ENCODE peak calls at places on chromosomes 13 and 19, in five cellular contexts. V, P, C, I and Z are unnamed samples.

GRCh38 chr13:99313941-99314340 is 6.7 kb upstream of the GPR183 start:
- DNase-seq in V (no peak), P (no peak), C (no peak), I (no peak), Z (no peak)

GRCh38 chr13:102710261-102710679 is 15.4 kb upstream of the METTL21C start:
- DNase-seq in V (no peak), P (no peak), C (no peak), I (no peak), Z (no peak)

GRCh38 chr13:26965976-26966375 is 205.4 kb upstream of the GPR12 start:
- DNase-seq in V (peak), P (no peak), C (no peak), I (peak), Z (no peak)

GRCh38 chr13:89407357-89407756 is 1736.2 kb downstream of the SLITRK5 start:
- DNase-seq in V (no peak), P (no peak), C (no peak), I (no peak), Z (no peak)

GRCh38 chr19:29615891-29616425 is 9.9 kb downstream of the POP4 start:
- DNase-seq in V (no peak), P (peak), C (no peak), I (no peak), Z (no peak)

GRCh38 chr13:27954406-27954851 is 14.7 kb downstream of the CDX2 start:
- DNase-seq in V (peak), P (peak), C (no peak), I (peak), Z (no peak)

GRCh38 chr13:114099918-114100445 is 32.4 kb downstream of the RASA3 start:
- DNase-seq in V (no peak), P (no peak), C (no peak), I (peak), Z (no peak)

GRCh38 chr13:29849731-29850212 is 645 bp downstream of the UBL3 start:
- DNase-seq in V (peak), P (peak), C (peak), I (peak), Z (no peak)

GRCh38 chr13:97330448-97330847 is 103.5 kb upstream of the RAP2A start:
- DNase-seq in V (no peak), P (no peak), C (no peak), I (no peak), Z (no peak)

GRCh38 chr13:66849706-66850105 is 380.4 kb downstream of the PCDH9 start:
- DNase-seq in V (no peak), P (no peak), C (no peak), I (no peak), Z (no peak)

GRCh38 chr13:44397766-44398223 is 24.2 kb downstream of the SERP2 start:
- DNase-seq in V (no peak), P (peak), C (no peak), I (no peak), Z (no peak)

GRCh38 chr19:40542197-40542859 is 34.3 kb upstream of the SHKBP1 start:
- DNase-seq in V (peak), P (no peak), C (no peak), I (peak), Z (no peak)

GRCh38 chr13:98984983-98985382 is 7.1 kb upstream of the DOCK9 start:
- DNase-seq in V (no peak), P (no peak), C (no peak), I (no peak), Z (no peak)

GRCh38 chr13:83048419-83048818 is 833.9 kb downstream of the SLITRK1 start:
- DNase-seq in V (no peak), P (no peak), C (no peak), I (no peak), Z (no peak)

GRCh38 chr19:15829277-15829770 is 13.9 kb upstream of the OR10H1 start:
- DNase-seq in V (no peak), P (no peak), C (no peak), I (no peak), Z (no peak)

GRCh38 chr13:28159057-28159456 is 20.7 kb downstream of the PAN3 start:
- DNase-seq in V (no peak), P (no peak), C (no peak), I (no peak), Z (no peak)

GRCh38 chr13:28394422-28394821 is 100.5 kb downstream of the FLT1 start:
- DNase-seq in V (no peak), P (no peak), C (no peak), I (no peak), Z (no peak)

GRCh38 chr13:99421758-99422555 is 79.3 kb upstream of the TM9SF2 start:
- DNase-seq in V (peak), P (no peak), C (no peak), I (no peak), Z (no peak)

GRCh38 chr19:2739602-2740313 is at the start of gene SLC39A3:
- DNase-seq in V (peak), P (peak), C (peak), I (peak), Z (peak)

GRCh38 chr13:110341445-110342247 is 34.6 kb downstream of the COL4A2 start:
- DNase-seq in V (no peak), P (no peak), C (no peak), I (no peak), Z (no peak)

GRCh38 chr13:36146513-36147276 is 15.5 kb upstream of the DCLK1 start:
- DNase-seq in V (no peak), P (no peak), C (no peak), I (no peak), Z (no peak)

GRCh38 chr19:16384688-16385087 is 60.1 kb downstream of the KLF2 start:
- DNase-seq in V (no peak), P (peak), C (no peak), I (peak), Z (no peak)

GRCh38 chr19:9791552-9792181 is 23.1 kb upstream of the ZNF846 start:
- DNase-seq in V (peak), P (peak), C (peak), I (peak), Z (peak)

GRCh38 chr13:113211774-113212173 is 2.4 kb downstream of the CUL4A start:
- DNase-seq in V (no peak), P (no peak), C (no peak), I (no peak), Z (no peak)

GRCh38 chr13:103516009-103516795 is 450.0 kb upstream of the SLC10A2 start:
- DNase-seq in V (no peak), P (no peak), C (no peak), I (no peak), Z (no peak)

GRCh38 chr13:112146073-112146360 is 79.1 kb downstream of the SOX1 start:
- DNase-seq in V (peak), P (peak), C (no peak), I (no peak), Z (no peak)

GRCh38 chr19:35569281-35569781 is 5.9 kb upstream of the ATP4A start:
- DNase-seq in V (peak), P (no peak), C (no peak), I (peak), Z (no peak)
- TF ChIP-seq POLR2A in V (no peak), P (no peak), C (no peak), I (no peak), Z (no peak)

GRCh38 chr13:48303331-48304131 is at the start of gene RB1:
- DNase-seq in V (peak), P (peak), C (peak), I (peak), Z (peak)
- TF ChIP-seq POLR2A in V (no peak), P (peak), C (peak), I (peak), Z (no peak)

GRCh38 chr19:48623556-48624066 is 4.3 kb downstream of the SPHK2 start:
- DNase-seq in V (no peak), P (no peak), C (no peak), I (no peak), Z (no peak)
- TF ChIP-seq POLR2A in V (no peak), P (no peak), C (no peak), I (no peak), Z (no peak)

DNA sequence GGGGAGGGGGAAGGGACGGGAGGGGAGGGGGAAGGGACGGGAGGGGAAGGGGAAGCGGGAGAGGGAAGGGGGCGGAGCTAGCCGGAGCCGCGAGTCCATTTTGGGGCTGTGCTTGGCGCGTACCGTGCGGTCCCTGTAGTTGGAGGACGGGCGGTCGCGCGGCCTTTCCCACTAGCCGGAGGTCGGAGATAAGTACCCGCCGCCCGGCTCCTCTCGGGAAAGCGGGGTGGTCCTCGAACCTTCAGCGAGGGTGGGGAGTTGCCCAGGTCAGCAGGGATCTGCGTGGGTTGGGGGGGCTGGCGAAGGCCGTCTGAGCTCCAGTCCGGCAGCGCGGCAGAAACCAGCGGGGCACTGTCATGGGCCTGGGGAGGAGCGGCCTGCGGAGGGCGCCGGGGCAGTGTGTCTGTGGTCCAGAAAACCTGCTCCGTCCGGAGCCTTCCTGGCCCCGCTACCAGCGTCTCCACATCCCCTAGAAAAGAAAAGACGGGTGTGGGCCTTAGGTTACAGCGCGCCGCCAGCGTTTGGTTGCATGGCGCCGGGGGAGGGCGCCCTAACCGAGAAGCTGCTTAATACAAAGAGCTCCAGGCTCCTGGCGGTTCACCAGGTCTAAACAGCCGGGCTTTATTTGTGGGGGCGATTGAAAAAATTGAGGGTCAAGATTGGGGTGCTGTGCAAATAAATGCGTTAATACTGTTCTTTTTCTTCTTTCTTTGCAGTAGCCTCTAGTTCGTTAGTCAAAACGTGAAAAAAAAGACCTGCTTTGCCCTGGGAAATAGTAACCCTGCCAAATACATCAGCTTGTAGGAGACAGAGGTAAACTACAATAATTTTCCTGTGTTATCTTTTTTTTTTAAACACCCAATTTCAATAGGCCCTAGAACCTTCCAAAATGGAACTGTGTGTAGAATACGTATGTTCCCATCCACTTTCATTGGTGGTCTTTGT is at the start of gene TRIM13:
- DNase-seq in V (peak), P (peak), C (peak), I (peak), Z (peak)
- TF ChIP-seq POLR2A in V (no peak), P (no peak), C (peak), I (peak), Z (peak)

GRCh38 chr19:17555480-17555928 is at the start of gene COLGALT1:
- DNase-seq in V (peak), P (peak), C (peak), I (peak), Z (peak)

GRCh38 chr19:17554968-17555479 is 425 bp upstream of the COLGALT1 start:
- DNase-seq in V (no peak), P (no peak), C (no peak), I (no peak), Z (no peak)

GRCh38 chr19:17557461-17557860 is 2.0 kb downstream of the COLGALT1 start:
- DNase-seq in V (no peak), P (no peak), C (peak), I (no peak), Z (no peak)

GRCh38 chr19:17556995-17557394 is 1.5 kb downstream of the COLGALT1 start:
- DNase-seq in V (no peak), P (no peak), C (no peak), I (no peak), Z (no peak)

GRCh38 chr19:17555929-17556813 is 722 bp downstream of the COLGALT1 start:
- DNase-seq in V (peak), P (peak), C (peak), I (peak), Z (no peak)
- TF ChIP-seq POLR2A in V (no peak), P (no peak), C (no peak), I (peak), Z (no peak)

GRCh38 chr19:13986348-13986904 is 19.7 kb downstream of the RFX1 start:
- DNase-seq in V (peak), P (peak), C (peak), I (peak), Z (peak)
- TF ChIP-seq POLR2A in V (no peak), P (no peak), C (no peak), I (peak), Z (no peak)

DNA sequence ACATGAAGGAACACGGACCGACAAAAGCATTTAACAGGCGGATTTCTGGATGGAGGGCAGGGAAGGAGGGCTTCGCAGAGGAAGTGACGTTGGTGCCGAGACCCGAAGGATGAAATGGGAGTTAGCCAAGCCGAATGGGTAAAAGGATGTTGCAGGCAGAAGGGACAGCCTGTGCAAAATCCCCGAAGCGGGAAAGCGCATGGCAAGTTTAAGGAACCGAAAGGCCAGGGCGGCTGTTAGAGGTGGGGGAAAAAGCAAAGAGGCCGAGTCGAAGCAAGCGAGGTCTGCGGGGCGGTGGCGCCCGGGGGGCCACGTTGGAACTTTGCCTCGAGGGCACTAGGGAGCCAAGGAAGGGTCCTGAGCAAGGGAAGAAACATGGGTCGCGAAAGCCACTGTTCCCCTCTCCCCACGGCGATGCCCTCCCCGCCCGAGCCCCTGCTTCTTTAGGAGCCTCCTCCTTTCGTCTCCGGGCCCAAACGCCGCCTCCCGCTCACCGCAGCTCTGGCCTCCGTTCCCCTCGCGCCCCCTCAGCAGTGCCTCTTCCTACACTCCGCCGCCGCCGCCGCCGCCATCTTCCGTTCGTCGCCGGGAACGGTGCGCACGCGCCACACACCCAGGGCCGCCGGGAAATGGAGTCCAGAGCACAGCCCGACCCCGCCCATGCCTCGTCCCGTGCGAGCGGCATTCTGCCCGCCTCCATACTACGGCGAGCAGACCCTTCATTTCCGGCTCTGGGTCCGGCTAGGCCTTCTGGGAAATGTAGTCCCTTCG is at the start of gene SYMPK:
- DNase-seq in V (peak), P (peak), C (peak), I (peak), Z (peak)
- TF ChIP-seq POLR2A in V (no peak), P (no peak), C (peak), I (peak), Z (no peak)